ENCODE peak calls at places on chromosomes 12 and 14, in six cellular contexts. L is GM12892, F is EL, P is NCI-H2081, T is fibroblast of the conjunctiva, Z is ureter. S is an unnamed sample.

GRCh38 chr12:117646595-117646994 is 285.2 kb upstream of the NOS1 start:
- DNase-seq in L (no peak), P (peak; percentile 12), Z (no peak), F (no peak), T (no peak), S (no peak)

GRCh38 chr14:81275305-81275950 is 54.7 kb upstream of the GTF2A1 start:
- DNase-seq in F (no peak), L (no peak), Z (no peak), T (no peak), P (no peak), S (no peak)

GRCh38 chr12:89603678-89604077 is 77.8 kb upstream of the POC1B start:
- DNase-seq in F (no peak), L (no peak), Z (no peak), T (no peak), P (no peak), S (no peak)

GRCh38 chr12:123077298-123078113 is 73.4 kb downstream of the PITPNM2 start:
- DNase-seq in F (no peak), Z (no peak), P (no peak), T (no peak), L (no peak), S (no peak)

GRCh38 chr14:52640137-52640536 is 55.2 kb downstream of the ERO1A start:
- DNase-seq in T (no peak), P (no peak), F (no peak), L (no peak), Z (no peak), S (no peak)

GRCh38 chr12:27319848-27320247 is 12.8 kb upstream of the BMAL2 start:
- DNase-seq in Z (no peak), P (no peak), L (no peak), T (no peak), F (no peak), S (no peak)

GRCh38 chr14:57060276-57060956 is 208.3 kb downstream of the EXOC5 start:
- DNase-seq in Z (no peak), L (no peak), P (no peak), F (no peak), T (no peak), S (peak; percentile 86)

GRCh38 chr12:20125259-20125919 is 242.9 kb upstream of the PDE3A start:
- DNase-seq in L (no peak), Z (no peak), P (no peak), F (no peak), T (no peak), S (no peak)

GRCh38 chr12:70609739-70610491 is 27.3 kb downstream of the PTPRB start:
- DNase-seq in Z (peak; percentile 51), F (peak; percentile 65), T (no peak), L (no peak), P (peak; percentile 35), S (peak; percentile 44)

GRCh38 chr12:12916135-12916956 is 25.0 kb downstream of the GPRC5A start:
- DNase-seq in F (peak; percentile 78), L (peak; percentile 46), T (peak; percentile 75), Z (peak; percentile 91), P (peak; percentile 79), S (peak; percentile 81)

S was measured in PC-3.